ENCODE peak calls at places on chromosomes 16 and 17, in five cellular contexts. A is fibroblast of villous mesenchyme, L is adrenal gland, U is IMR-90, G is thyroid gland. K is an unnamed sample.

GRCh38 chr17:17384961-17385360 is 81.8 kb downstream of the NT5M start:
- DNase-seq in G (no peak), U (no peak), L (no peak), A (no peak), K (no peak)

GRCh38 chr16:56340416-56340815 is 84.9 kb downstream of the AMFR start:
- DNase-seq in U (no peak), A (no peak), L (no peak), G (no peak), K (no peak)

GRCh38 chr17:82242698-82242976 is 13.8 kb downstream of the SLC16A3 start:
- DNase-seq in A (peak; percentile 38), G (no peak), U (no peak), L (no peak), K (no peak)

GRCh38 chr16:79269211-79269863 is 331.2 kb downstream of the MAF start:
- DNase-seq in U (no peak), L (no peak), A (no peak), G (no peak), K (no peak)

GRCh38 chr16:80576343-80576912 is 35.6 kb downstream of the DYNLRB2 start:
- DNase-seq in L (no peak), A (no peak), U (no peak), G (no peak), K (no peak)

GRCh38 chr17:32276217-32276616 is 10.6 kb downstream of the RHBDL3 start:
- DNase-seq in L (no peak), A (no peak), G (no peak), U (no peak), K (no peak)

GRCh38 chr17:57597531-57598453 is 147.3 kb downstream of the CCDC182 start:
- DNase-seq in U (peak; percentile 82), G (peak; percentile 81), A (peak; percentile 78), L (peak; percentile 75), K (peak; percentile 80)

GRCh38 chr17:40541060-40541872 is 24.0 kb downstream of the CCR7 start:
- DNase-seq in G (no peak), A (no peak), U (no peak), L (peak; percentile 18), K (no peak)

GRCh38 chr16:49700222-49700927 is 155.5 kb downstream of the ZNF423 start:
- DNase-seq in U (no peak), G (peak; percentile 27), A (no peak), L (peak; percentile 52), K (peak; percentile 70)

GRCh38 chr17:82028966-82029365 is 2.5 kb upstream of the RAC3 start:
- DNase-seq in L (no peak), U (no peak), A (no peak), G (no peak), K (no peak)

DNA sequence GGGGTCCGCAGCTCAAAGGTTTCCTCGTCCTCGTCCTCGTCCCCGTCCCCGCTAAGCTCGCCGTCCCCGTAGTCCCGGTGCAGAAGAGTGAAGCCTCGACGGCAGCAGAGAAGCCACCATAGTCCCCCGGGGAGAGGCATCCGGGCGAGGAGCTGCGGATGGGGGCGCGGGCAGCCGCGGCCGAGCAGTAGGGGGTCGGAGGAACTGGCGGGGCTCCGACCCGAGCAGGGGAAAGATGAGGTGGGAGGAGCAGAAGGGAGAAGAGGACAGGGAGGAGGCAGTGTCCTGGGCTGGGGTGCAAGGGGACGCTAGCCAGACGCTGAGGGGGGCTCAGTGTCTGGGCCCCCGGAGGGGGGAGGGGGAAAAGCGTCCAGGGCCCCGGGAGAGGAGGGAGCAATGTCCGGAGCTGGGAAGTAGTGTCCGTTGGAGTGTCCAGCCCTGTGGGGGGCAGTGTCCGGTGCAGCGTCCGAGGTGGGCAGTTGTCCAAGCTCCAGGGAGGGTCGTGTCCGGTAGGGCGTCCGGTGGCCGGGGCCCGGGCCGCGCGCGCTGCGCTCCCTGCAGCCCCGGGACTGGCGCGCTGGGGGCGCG is at the start of gene PLEKHH3:
- DNase-seq in L (no peak), U (no peak), A (no peak), G (no peak), K (peak; percentile 66)
- TF ChIP-seq CTCF in L (peak; percentile 27), U (peak; percentile 33), A (peak; percentile 19), G (no peak), K (peak; percentile 3)

GRCh38 chr17:78476149-78476548 is 97.7 kb downstream of the PGS1 start:
- DNase-seq in G (no peak), A (no peak), U (no peak), L (no peak), K (no peak)
- TF ChIP-seq CTCF in G (no peak), A (no peak), U (no peak), L (no peak), K (no peak)

GRCh38 chr16:68707341-68708152 is 29.5 kb upstream of the CDH1 start:
- DNase-seq in L (peak; percentile 38), A (peak; percentile 52), G (peak; percentile 92), U (no peak), K (peak; percentile 32)
- TF ChIP-seq CTCF in L (no peak), A (peak; percentile 41), G (no peak), U (no peak), K (no peak)

GRCh38 chr16:73068546-73069401 is 20.8 kb upstream of the ZFHX3 start:
- DNase-seq in G (peak; percentile 94), U (peak; percentile 99), L (peak; percentile 59), A (peak; percentile 91), K (no peak)
- TF ChIP-seq CTCF in G (no peak), U (no peak), L (no peak), A (no peak), K (no peak)

GRCh38 chr16:66717112-66717675 is 20.7 kb upstream of the CMTM4 start:
- DNase-seq in A (peak; percentile 54), U (peak; percentile 88), G (no peak), L (peak; percentile 59), K (peak; percentile 77)
- TF ChIP-seq CTCF in A (peak; percentile 79), U (peak; percentile 52), G (no peak), L (peak; percentile 62), K (peak; percentile 51)

DNA sequence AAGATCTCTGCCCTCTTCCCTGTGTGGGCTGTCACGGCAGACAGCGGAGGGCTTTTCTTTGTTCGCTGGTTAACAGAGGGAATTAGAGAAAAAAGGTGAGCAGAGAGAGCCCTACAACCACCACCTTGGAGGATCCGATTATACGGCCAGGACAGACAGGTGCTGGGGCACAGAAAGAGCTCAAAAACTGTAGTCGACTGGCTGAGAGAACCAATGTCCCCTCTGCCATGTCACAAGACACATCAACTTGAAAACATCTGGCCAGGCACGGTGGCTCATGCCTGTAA is 19.7 kb downstream of the GAS7 start:
- DNase-seq in L (no peak), A (no peak), U (no peak), G (no peak), K (no peak)
- TF ChIP-seq CTCF in L (no peak), A (no peak), U (no peak), G (no peak), K (no peak)

K was measured in glutamatergic neuron.